ENCODE peak calls at places on chromosomes 12 and 14, in four cellular contexts. D is stimulated activated naive CD8-positive, alpha-beta T cell treated with anti-CD3 and anti-CD28 coated beads, Interleukin-15, amount 100 ng/mL, for 72 hours; Q is ELF-1; N is astrocyte. B is an unnamed sample.

GRCh38 chr12:26970136-26970535 is 31.9 kb downstream of the FGFR1OP2 start:
- DNase-seq in D (no peak), Q (no peak), N (no peak), B (no peak)

GRCh38 chr12:98592825-98593322 is 612 bp upstream of the SLC25A3 start:
- DNase-seq in D (no peak), Q (no peak), N (no peak), B (no peak)

GRCh38 chr12:21819236-21819635 is 44.7 kb upstream of the KCNJ8 start:
- DNase-seq in D (no peak), Q (peak), N (peak), B (no peak)

GRCh38 chr14:105388976-105389375 is 9.4 kb upstream of the TEX22 start:
- DNase-seq in D (no peak), Q (no peak), N (no peak), B (no peak)

GRCh38 chr14:89469210-89470198 is 52.5 kb upstream of the FOXN3 start:
- DNase-seq in D (no peak), Q (no peak), N (no peak), B (no peak)

GRCh38 chr14:74014299-74014698 is 4.8 kb downstream of the ENTPD5 start:
- DNase-seq in D (no peak), Q (no peak), N (no peak), B (no peak)

GRCh38 chr14:50447491-50447890 is 50.8 kb upstream of the CDKL1 start:
- DNase-seq in D (no peak), Q (no peak), N (peak), B (no peak)

GRCh38 chr12:6752181-6752930 is 585 bp downstream of the MLF2 start:
- DNase-seq in D (no peak), Q (no peak), N (peak), B (peak)

GRCh38 chr12:100207311-100207710 is 6.7 kb downstream of the ACTR6 start:
- DNase-seq in D (no peak), Q (no peak), N (no peak), B (no peak)

GRCh38 chr12:93459992-93460391 is 7.3 kb upstream of the MRPL42 start:
- DNase-seq in D (no peak), Q (no peak), N (no peak), B (no peak)

GRCh38 chr14:85978851-85979250 is 448.9 kb downstream of the FLRT2 start:
- DNase-seq in D (no peak), Q (no peak), N (no peak), B (no peak)

GRCh38 chr12:105279460-105280056 is 43.6 kb upstream of the APPL2 start:
- DNase-seq in D (peak), Q (no peak), N (no peak), B (peak)

GRCh38 chr14:95472819-95473251 is 43.6 kb downstream of the SYNE3 start:
- DNase-seq in D (no peak), Q (no peak), N (no peak), B (no peak)

GRCh38 chr12:46389130-46389616 is 16.6 kb upstream of the SLC38A2 start:
- DNase-seq in D (no peak), Q (no peak), N (peak), B (peak)

GRCh38 chr12:57142121-57142520 is 5.3 kb downstream of the LRP1-AS start:
- DNase-seq in D (no peak), Q (no peak), N (no peak), B (no peak)

GRCh38 chr14:64910847-64911495 is 3.3 kb upstream of the CHURC1 start:
- DNase-seq in D (no peak), Q (no peak), N (no peak), B (peak)

GRCh38 chr12:66409195-66409871 is 107.0 kb downstream of the HELB start:
- DNase-seq in D (peak), Q (peak), N (peak), B (peak)

GRCh38 chr14:88426271-88426670 is 40.8 kb downstream of the SPATA7 start:
- DNase-seq in D (no peak), Q (no peak), N (peak), B (peak)

GRCh38 chr14:67357583-67358354 is 1.8 kb downstream of the ATP6V1D start:
- DNase-seq in D (no peak), Q (peak), N (peak), B (no peak)

GRCh38 chr12:104641862-104642261 is 185.1 kb downstream of the CHST11 start:
- DNase-seq in D (no peak), Q (no peak), N (no peak), B (no peak)

GRCh38 chr12:127054531-127054930 is 1212.4 kb upstream of the TMEM132C start:
- DNase-seq in D (no peak), Q (no peak), N (peak), B (no peak)

GRCh38 chr12:31368666-31369361 is 42.9 kb upstream of the SINHCAF start:
- DNase-seq in D (no peak), Q (peak), N (no peak), B (no peak)

GRCh38 chr14:93716410-93717221 is 71.7 kb downstream of the PRIMA1 start:
- DNase-seq in D (no peak), Q (no peak), N (no peak), B (no peak)

GRCh38 chr14:95311752-95312151 is 8.0 kb downstream of the CLMN start:
- DNase-seq in D (no peak), Q (no peak), N (no peak), B (no peak)

GRCh38 chr14:92382677-92383076 is 59.7 kb downstream of the SLC24A4 start:
- DNase-seq in D (no peak), Q (no peak), N (no peak), B (no peak)

GRCh38 chr12:106415134-106415533 is 57.6 kb downstream of the POLR3B start:
- DNase-seq in D (no peak), Q (no peak), N (peak), B (no peak)

GRCh38 chr12:65665817-65666216 is 158.5 kb upstream of the HMGA2 start:
- DNase-seq in D (peak), Q (no peak), N (no peak), B (no peak)

GRCh38 chr12:116385486-116386217 is 108.2 kb upstream of the MED13L start:
- DNase-seq in D (no peak), Q (peak), N (no peak), B (no peak)

GRCh38 chr12:64608901-64609542 is 1.3 kb upstream of the RASSF3 start:
- DNase-seq in D (peak), Q (peak), N (peak), B (no peak)

GRCh38 chr12:17215754-17216153 is 609.8 kb upstream of the LMO3 start:
- DNase-seq in D (no peak), Q (no peak), N (no peak), B (no peak)

GRCh38 chr14:72613196-72613974 is 280.5 kb downstream of the DPF3 start:
- DNase-seq in D (no peak), Q (no peak), N (no peak), B (no peak)

GRCh38 chr12:11824736-11825135 is 175.3 kb downstream of the ETV6 start:
- DNase-seq in D (no peak), Q (no peak), N (no peak), B (no peak)

GRCh38 chr12:121214171-121214777 is 4.3 kb downstream of the P2RX4 start:
- DNase-seq in D (peak), Q (no peak), N (peak), B (no peak)

GRCh38 chr14:56687123-56687522 is 107.5 kb downstream of the TMEM260 start:
- DNase-seq in D (no peak), Q (no peak), N (no peak), B (no peak)

GRCh38 chr12:32248594-32249140 is 142.0 kb downstream of the BICD1 start:
- DNase-seq in D (no peak), Q (peak), N (no peak), B (no peak)

GRCh38 chr12:48903982-48904411 is 21.3 kb downstream of the FKBP11 start:
- DNase-seq in D (peak), Q (peak), N (peak), B (peak)

GRCh38 chr12:131801254-131801866 is 26.8 kb upstream of the MMP17 start:
- DNase-seq in D (no peak), Q (no peak), N (no peak), B (no peak)

GRCh38 chr14:91254456-91254855 is 10.0 kb upstream of the GPR68 start:
- DNase-seq in D (no peak), Q (no peak), N (no peak), B (no peak)